ENCODE peak calls at places on chromosomes 3 and 15, in four cellular contexts. One of them, this sample, is unnamed.

GRCh38 chr15:38389924-38390542 is 63.9 kb upstream of the FAM98B start:
- DNase-seq in posterior cingulate gyrus: no peak
- DNase-seq in NCI-H69: peak
- DNase-seq in H4: peak
- DNase-seq in this sample: peak

GRCh38 chr3:47047673-47048072 is 68.2 kb downstream of the NBEAL2 start:
- DNase-seq in H4: no peak
- DNase-seq in posterior cingulate gyrus: no peak
- DNase-seq in NCI-H69: no peak
- DNase-seq in this sample: no peak

GRCh38 chr3:197260491-197261163 is 37.8 kb downstream of the DLG1 start:
- DNase-seq in posterior cingulate gyrus: no peak
- DNase-seq in H4: no peak
- DNase-seq in NCI-H69: no peak
- DNase-seq in this sample: no peak

GRCh38 chr3:46670891-46671427 is 22.5 kb downstream of the ALS2CL start:
- DNase-seq in posterior cingulate gyrus: peak
- DNase-seq in NCI-H69: no peak
- DNase-seq in H4: no peak
- DNase-seq in this sample: no peak

GRCh38 chr3:194757629-194758028 is 71.9 kb downstream of the FAM43A start:
- DNase-seq in posterior cingulate gyrus: no peak
- DNase-seq in H4: no peak
- DNase-seq in NCI-H69: peak
- DNase-seq in this sample: no peak

GRCh38 chr15:31328425-31328998 is 1.9 kb downstream of the KLF13 start:
- DNase-seq in posterior cingulate gyrus: peak
- DNase-seq in NCI-H69: peak
- DNase-seq in H4: no peak
- DNase-seq in this sample: peak

GRCh38 chr3:141491929-141492328 is 5.1 kb downstream of the RASA2 start:
- DNase-seq in NCI-H69: no peak
- DNase-seq in posterior cingulate gyrus: no peak
- DNase-seq in H4: no peak
- DNase-seq in this sample: no peak

GRCh38 chr3:119329551-119329950 is 35.4 kb downstream of the ARHGAP31 start:
- DNase-seq in posterior cingulate gyrus: peak
- DNase-seq in NCI-H69: no peak
- DNase-seq in H4: no peak
- DNase-seq in this sample: no peak

GRCh38 chr15:50257924-50258323 is 7.6 kb downstream of the HDC start:
- DNase-seq in NCI-H69: no peak
- DNase-seq in posterior cingulate gyrus: no peak
- DNase-seq in H4: no peak
- DNase-seq in this sample: no peak

GRCh38 chr3:61914277-61914676 is 352.9 kb downstream of the PTPRG start:
- DNase-seq in H4: no peak
- DNase-seq in posterior cingulate gyrus: no peak
- DNase-seq in NCI-H69: peak
- DNase-seq in this sample: no peak

GRCh38 chr3:186953011-186953487 is 22.7 kb downstream of the ST6GAL1 start:
- DNase-seq in NCI-H69: no peak
- DNase-seq in H4: no peak
- DNase-seq in posterior cingulate gyrus: no peak
- DNase-seq in this sample: no peak

GRCh38 chr15:68375716-68376220 is 56.2 kb downstream of the ITGA11 start:
- DNase-seq in posterior cingulate gyrus: no peak
- DNase-seq in NCI-H69: no peak
- DNase-seq in H4: no peak
- DNase-seq in this sample: no peak

GRCh38 chr3:187227658-187228258 is 30.5 kb downstream of the RTP1 start:
- DNase-seq in posterior cingulate gyrus: no peak
- DNase-seq in NCI-H69: no peak
- DNase-seq in H4: no peak
- DNase-seq in this sample: no peak

GRCh38 chr15:24976932-24977331 is 22.1 kb downstream of the SNRPN start:
- DNase-seq in H4: no peak
- DNase-seq in NCI-H69: no peak
- DNase-seq in posterior cingulate gyrus: no peak
- DNase-seq in this sample: no peak

GRCh38 chr3:149790265-149790664 is 2.1 kb downstream of the ANKUB1 start:
- DNase-seq in NCI-H69: no peak
- DNase-seq in H4: no peak
- DNase-seq in posterior cingulate gyrus: no peak
- DNase-seq in this sample: no peak

GRCh38 chr15:41855121-41855941 is 16.7 kb downstream of the PLA2G4B start:
- DNase-seq in H4: no peak
- DNase-seq in NCI-H69: no peak
- DNase-seq in posterior cingulate gyrus: no peak
- DNase-seq in this sample: no peak

GRCh38 chr3:127970966-127971592 is 56.0 kb downstream of the KBTBD12 start:
- DNase-seq in H4: peak
- DNase-seq in NCI-H69: peak
- DNase-seq in posterior cingulate gyrus: no peak
- DNase-seq in this sample: peak

This sample was measured in GM13977.